ENCODE peak calls at places on chromosomes 2 and 18, in six cellular contexts. One of them, this sample, is unnamed.

GRCh38 chr2:199206536-199206935 is 251.2 kb downstream of the SATB2 start:
- DNase-seq in ovary: no peak
- DNase-seq in astrocyte: no peak
- DNase-seq in AG04450: no peak
- DNase-seq in upper lobe of right lung: no peak
- DNase-seq in mammary epithelial cell: no peak
- DNase-seq in this sample: no peak

GRCh38 chr2:25184254-25184653 is 15.9 kb upstream of the POMC start:
- DNase-seq in ovary: no peak
- DNase-seq in astrocyte: no peak
- DNase-seq in AG04450: no peak
- DNase-seq in upper lobe of right lung: no peak
- DNase-seq in mammary epithelial cell: peak
- DNase-seq in this sample: no peak

GRCh38 chr2:238956676-238957075 is 108.8 kb downstream of the TWIST2 start:
- DNase-seq in ovary: no peak
- DNase-seq in astrocyte: no peak
- DNase-seq in AG04450: no peak
- DNase-seq in upper lobe of right lung: no peak
- DNase-seq in mammary epithelial cell: no peak
- DNase-seq in this sample: no peak

GRCh38 chr18:79912994-79913831 is 38.2 kb downstream of the SLC66A2 start:
- DNase-seq in ovary: no peak
- DNase-seq in astrocyte: no peak
- DNase-seq in AG04450: no peak
- DNase-seq in upper lobe of right lung: peak
- DNase-seq in mammary epithelial cell: no peak
- DNase-seq in this sample: no peak

GRCh38 chr2:159290289-159290907 is 3.9 kb upstream of the WDSUB1 start:
- DNase-seq in ovary: no peak
- DNase-seq in astrocyte: peak
- DNase-seq in AG04450: peak
- DNase-seq in upper lobe of right lung: no peak
- DNase-seq in mammary epithelial cell: peak
- DNase-seq in this sample: peak

GRCh38 chr2:27627963-27628766 is 647 bp downstream of the CCDC121 start:
- DNase-seq in ovary: peak
- DNase-seq in astrocyte: peak
- DNase-seq in AG04450: peak
- DNase-seq in upper lobe of right lung: no peak
- DNase-seq in mammary epithelial cell: peak
- DNase-seq in this sample: peak

GRCh38 chr2:225328192-225328591 is 71.3 kb upstream of the NYAP2 start:
- DNase-seq in ovary: no peak
- DNase-seq in astrocyte: peak
- DNase-seq in AG04450: no peak
- DNase-seq in upper lobe of right lung: no peak
- DNase-seq in mammary epithelial cell: no peak
- DNase-seq in this sample: no peak

GRCh38 chr2:65055427-65056214 is 595 bp upstream of the CEP68 start:
- DNase-seq in ovary: no peak
- DNase-seq in astrocyte: no peak
- DNase-seq in AG04450: no peak
- DNase-seq in upper lobe of right lung: peak
- DNase-seq in mammary epithelial cell: no peak
- DNase-seq in this sample: no peak

DNA sequence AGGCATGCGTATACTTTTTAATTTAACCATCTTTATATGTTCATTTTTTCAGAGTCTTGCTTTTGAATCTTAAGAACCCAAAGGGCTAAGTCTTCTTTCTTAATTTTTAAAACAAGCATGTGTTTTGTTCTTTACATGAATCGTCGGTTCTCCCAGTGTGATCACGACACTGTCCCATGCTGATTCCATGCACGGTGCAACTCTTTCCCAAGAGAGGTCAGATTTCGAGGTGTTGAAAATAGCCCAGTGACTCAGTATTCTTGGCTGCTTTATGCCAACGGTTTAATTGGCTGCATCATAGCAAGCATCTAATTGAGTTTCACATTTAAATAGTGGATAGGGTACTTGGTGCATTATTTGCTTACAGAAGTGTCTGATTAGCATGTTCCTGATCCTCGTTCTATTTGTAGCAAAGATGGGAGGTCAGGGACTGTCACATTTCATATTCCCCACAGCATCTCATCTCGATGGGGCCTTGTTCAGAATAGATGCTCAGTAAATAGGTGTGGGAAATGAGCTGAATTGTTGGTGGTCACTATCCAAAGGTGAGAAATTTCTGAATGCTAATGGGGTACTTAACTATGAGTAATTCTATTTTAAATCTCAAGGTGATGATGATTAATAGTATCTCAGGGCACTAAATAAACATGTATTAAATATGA is 2.8 kb downstream of the NPAS2 start:
- DNase-seq in ovary: no peak
- DNase-seq in astrocyte: peak
- DNase-seq in AG04450: no peak
- DNase-seq in upper lobe of right lung: no peak
- DNase-seq in mammary epithelial cell: peak
- DNase-seq in this sample: peak
- H3K4me3 ChIP-seq in ovary: no peak
- H3K4me3 ChIP-seq in astrocyte: peak
- H3K4me3 ChIP-seq in AG04450: no peak
- H3K4me3 ChIP-seq in upper lobe of right lung: no peak
- H3K4me3 ChIP-seq in mammary epithelial cell: no peak
- H3K4me3 ChIP-seq in this sample: peak

DNA sequence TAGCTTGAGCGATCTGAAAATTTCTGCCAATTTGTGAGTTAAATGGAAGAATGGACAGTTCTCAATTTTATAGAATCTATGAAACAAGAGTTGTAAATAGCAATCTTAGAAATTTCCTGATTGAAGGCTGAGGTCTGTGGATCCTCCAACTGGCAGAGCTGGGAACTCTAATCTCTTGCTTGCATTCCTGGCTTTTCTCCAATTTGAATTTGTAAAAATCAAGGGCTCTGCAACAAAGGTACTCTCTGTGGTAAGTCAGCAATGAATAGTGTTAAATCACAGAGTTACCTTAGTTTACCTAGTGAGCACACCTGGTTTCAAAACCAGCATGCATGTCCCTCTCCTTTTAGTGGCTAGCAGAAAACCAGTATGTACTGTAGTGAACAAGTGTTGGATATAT is 1070.5 kb downstream of the TDRD15 start:
- DNase-seq in ovary: no peak
- DNase-seq in astrocyte: no peak
- DNase-seq in AG04450: no peak
- DNase-seq in upper lobe of right lung: no peak
- DNase-seq in mammary epithelial cell: no peak
- DNase-seq in this sample: no peak
- H3K4me3 ChIP-seq in ovary: no peak
- H3K4me3 ChIP-seq in astrocyte: no peak
- H3K4me3 ChIP-seq in AG04450: no peak
- H3K4me3 ChIP-seq in upper lobe of right lung: no peak
- H3K4me3 ChIP-seq in mammary epithelial cell: no peak
- H3K4me3 ChIP-seq in this sample: no peak

GRCh38 chr2:96115631-96116423 is 544 bp downstream of the ADRA2B start:
- DNase-seq in ovary: no peak
- DNase-seq in astrocyte: no peak
- DNase-seq in AG04450: no peak
- DNase-seq in upper lobe of right lung: peak
- DNase-seq in mammary epithelial cell: no peak
- DNase-seq in this sample: no peak
- H3K4me3 ChIP-seq in ovary: peak
- H3K4me3 ChIP-seq in astrocyte: no peak
- H3K4me3 ChIP-seq in AG04450: no peak
- H3K4me3 ChIP-seq in upper lobe of right lung: peak
- H3K4me3 ChIP-seq in mammary epithelial cell: peak
- H3K4me3 ChIP-seq in this sample: no peak

GRCh38 chr2:174039551-174040416 is 74.6 kb upstream of the SP3 start:
- DNase-seq in ovary: peak
- DNase-seq in astrocyte: peak
- DNase-seq in AG04450: peak
- DNase-seq in upper lobe of right lung: peak
- DNase-seq in mammary epithelial cell: peak
- DNase-seq in this sample: peak
- H3K4me3 ChIP-seq in ovary: no peak
- H3K4me3 ChIP-seq in astrocyte: no peak
- H3K4me3 ChIP-seq in AG04450: no peak
- H3K4me3 ChIP-seq in upper lobe of right lung: peak
- H3K4me3 ChIP-seq in mammary epithelial cell: peak
- H3K4me3 ChIP-seq in this sample: no peak

This sample was measured in cardiac fibroblast.